ENCODE peak calls at places on chromosome 7, in nine cellular contexts. H, B, M, V, J, Z, P, T and L are unnamed samples.

GRCh38 chr7:80637911-80638765 is at the start of gene CD36:
- DNase-seq in J (no peak), M (no peak), B (no peak), H (no peak), Z (no peak), V (peak; percentile 24), P (no peak), T (no peak), L (no peak)

GRCh38 chr7:43815373-43815772 is 53.9 kb downstream of the MRPS24 start:
- DNase-seq in Z (no peak), B (no peak), V (no peak), P (no peak), J (no peak), H (no peak), M (no peak), T (no peak), L (no peak)

GRCh38 chr7:124033093-124033806 is 383 bp upstream of the TMEM229A start:
- DNase-seq in P (no peak), M (peak; percentile 85), B (no peak), V (no peak), J (no peak), T (no peak), Z (no peak), H (peak; percentile 16), L (no peak)

GRCh38 chr7:80002865-80003264 is 131.8 kb upstream of the GNAI1 start:
- DNase-seq in Z (no peak), M (no peak), B (no peak), T (no peak), H (no peak), P (no peak), V (no peak), J (no peak), L (no peak)

GRCh38 chr7:120402801-120403200 is 129.8 kb downstream of the KCND2 start:
- DNase-seq in T (no peak), M (no peak), H (no peak), V (no peak), Z (no peak), J (no peak), B (no peak), P (no peak), L (peak; percentile 3)

GRCh38 chr7:137417464-137417863 is 73.9 kb upstream of the PTN start:
- DNase-seq in V (no peak), J (no peak), Z (no peak), M (no peak), H (no peak), B (no peak), T (no peak), P (no peak), L (no peak)

GRCh38 chr7:18693401-18693800 is 197.9 kb downstream of the HDAC9 start:
- DNase-seq in T (no peak), H (no peak), Z (peak; percentile 94), J (peak; percentile 72), B (peak; percentile 61), V (peak; percentile 2), M (no peak), P (no peak), L (no peak)

GRCh38 chr7:45328397-45329080 is 170.9 kb downstream of the RAMP3 start:
- DNase-seq in H (no peak), J (no peak), Z (no peak), V (no peak), B (no peak), M (no peak), T (no peak), P (no peak), L (no peak)

GRCh38 chr7:143376396-143376795 is 4.7 kb upstream of the ZYX start:
- DNase-seq in P (no peak), H (no peak), J (no peak), M (no peak), T (no peak), V (no peak), Z (no peak), B (no peak), L (no peak)

GRCh38 chr7:77425151-77426051 is 9.3 kb upstream of the GSAP start:
- DNase-seq in V (no peak), B (no peak), H (peak; percentile 43), M (no peak), J (no peak), Z (no peak), P (no peak), T (no peak), L (no peak)

GRCh38 chr7:37281368-37282092 is 167.1 kb downstream of the ELMO1 start:
- DNase-seq in V (no peak), M (no peak), P (no peak), Z (no peak), H (no peak), T (no peak), J (no peak), B (no peak), L (no peak)

GRCh38 chr7:16883918-16884317 is 2.1 kb upstream of the AGR3 start:
- DNase-seq in T (no peak), P (no peak), J (no peak), M (no peak), H (peak; percentile 10), B (no peak), Z (no peak), V (no peak), L (no peak)

GRCh38 chr7:77796960-77797359 is 1.3 kb downstream of the TMEM60 start:
- DNase-seq in M (no peak), J (no peak), H (no peak), T (no peak), P (no peak), V (no peak), B (no peak), Z (no peak), L (no peak)

GRCh38 chr7:111239437-111239836 is 148.5 kb downstream of the LRRN3 start:
- DNase-seq in Z (no peak), H (no peak), M (no peak), J (no peak), P (no peak), B (no peak), V (no peak), T (no peak), L (no peak)

GRCh38 chr7:55133630-55134392 is 115.0 kb downstream of the EGFR start:
- DNase-seq in Z (no peak), V (peak; percentile 72), B (no peak), T (no peak), M (no peak), P (no peak), J (peak; percentile 96), H (no peak), L (no peak)

GRCh38 chr7:32161708-32162107 is 91.5 kb upstream of the PDE1C start:
- DNase-seq in J (peak; percentile 95), V (no peak), B (no peak), T (no peak), M (no peak), Z (no peak), P (no peak), H (no peak), L (no peak)

GRCh38 chr7:43785425-43785824 is 26.9 kb downstream of the BLVRA start:
- DNase-seq in V (no peak), M (no peak), J (peak; percentile 67), B (no peak), P (no peak), Z (no peak), H (no peak), T (no peak), L (no peak)

GRCh38 chr7:65798111-65799075 is 74.5 kb upstream of the VKORC1L1 start:
- DNase-seq in V (peak; percentile 71), P (no peak), M (no peak), H (no peak), T (no peak), J (peak; percentile 21), Z (peak; percentile 5), B (no peak), L (peak; percentile 52)

GRCh38 chr7:24199978-24200377 is 84.0 kb upstream of the NPY start:
- DNase-seq in B (peak; percentile 91), V (no peak), H (peak; percentile 42), T (no peak), M (no peak), P (no peak), Z (no peak), J (no peak), L (no peak)

GRCh38 chr7:132745510-132745909 is 169.2 kb upstream of the PLXNA4 start:
- DNase-seq in V (no peak), J (no peak), P (no peak), M (no peak), H (no peak), Z (no peak), B (no peak), T (no peak), L (no peak)

GRCh38 chr7:40804477-40805215 is 669.8 kb downstream of the SUGCT start:
- DNase-seq in V (no peak), P (no peak), M (no peak), B (no peak), Z (no peak), J (peak; percentile 44), T (no peak), H (no peak), L (no peak)

GRCh38 chr7:142153400-142153799 is 41.9 kb downstream of the MGAM2 start:
- DNase-seq in H (no peak), B (no peak), T (no peak), P (no peak), J (no peak), M (peak; percentile 68), Z (no peak), V (no peak), L (no peak)

GRCh38 chr7:155488483-155489127 is 30.7 kb downstream of the EN2 start:
- DNase-seq in J (no peak), Z (no peak), T (no peak), V (no peak), M (no peak), P (no peak), H (no peak), B (no peak), L (no peak)

GRCh38 chr7:3670898-3671297 is 369.8 kb downstream of the SDK1 start:
- DNase-seq in H (no peak), V (no peak), M (no peak), P (no peak), T (no peak), J (no peak), B (no peak), Z (no peak), L (no peak)

GRCh38 chr7:141073641-141074161 is at the start of gene TMEM178B:
- DNase-seq in V (no peak), Z (no peak), J (no peak), B (no peak), P (no peak), M (peak; percentile 57), T (no peak), H (peak; percentile 72), L (no peak)

GRCh38 chr7:7732566-7733290 is 14.3 kb upstream of the RPA3 start:
- DNase-seq in H (no peak), Z (no peak), T (no peak), M (no peak), P (no peak), B (no peak), J (peak; percentile 87), V (no peak), L (no peak)

GRCh38 chr7:108345710-108346336 is 110.4 kb downstream of the NRCAM start:
- DNase-seq in P (no peak), J (no peak), V (no peak), M (no peak), B (no peak), H (peak; percentile 78), Z (no peak), T (no peak), L (no peak)

GRCh38 chr7:127885843-127886242 is 145.4 kb downstream of the LRRC4 start:
- DNase-seq in J (peak; percentile 71), H (no peak), M (no peak), T (no peak), Z (no peak), P (no peak), B (no peak), V (peak; percentile 10), L (no peak)

GRCh38 chr7:15566476-15566875 is 4.7 kb upstream of the AGMO start:
- DNase-seq in J (no peak), V (no peak), Z (no peak), T (no peak), M (no peak), H (no peak), B (no peak), P (no peak), L (no peak)

GRCh38 chr7:66296001-66296521 is 90.9 kb downstream of the TPST1 start:
- DNase-seq in H (no peak), B (peak; percentile 61), M (no peak), P (no peak), Z (peak; percentile 36), V (no peak), T (no peak), J (peak; percentile 10), L (no peak)